ENCODE peak calls at places on chromosomes 5 and 9, in eight cellular contexts. A is neural progenitor cell, X is HepG2, T is GM23338, D is mammary epithelial cell, K is endothelial cell of umbilical vein, M is GM23248, H is fibroblast of lung. V is an unnamed sample.

GRCh38 chr5:134132372-134133212 is 18.1 kb downstream of the TCF7 start:
- DNase-seq in A (no peak), X (no peak), T (peak; percentile 83), D (no peak), K (no peak), M (no peak), H (no peak), V (no peak)

GRCh38 chr5:17187401-17187800 is 30.0 kb upstream of the BASP1 start:
- DNase-seq in A (no peak), X (no peak), T (no peak), D (peak; percentile 75), K (no peak), M (peak; percentile 51), H (peak; percentile 44), V (no peak)

GRCh38 chr5:152256580-152256979 is 148.5 kb downstream of the NMUR2 start:
- DNase-seq in A (no peak), X (no peak), T (no peak), D (no peak), K (no peak), M (no peak), H (no peak), V (no peak)

GRCh38 chr5:116237917-116238502 is 153.2 kb downstream of the COMMD10 start:
- DNase-seq in A (peak; percentile 4), X (no peak), T (peak; percentile 61), D (no peak), K (no peak), M (peak; percentile 9), H (no peak), V (no peak)

GRCh38 chr5:43007911-43008368 is 32.2 kb downstream of the ANXA2R start:
- DNase-seq in A (peak; percentile 85), X (peak; percentile 50), T (peak; percentile 88), D (peak; percentile 49), K (peak; percentile 88), M (peak; percentile 91), H (peak; percentile 85), V (peak; percentile 77)

GRCh38 chr5:133015466-133015865 is 10.9 kb downstream of the ZCCHC10 start:
- DNase-seq in A (no peak), X (no peak), T (no peak), D (no peak), K (no peak), M (peak; percentile 37), H (no peak), V (no peak)

GRCh38 chr5:91160751-91161285 is 222.3 kb downstream of the ARRDC3 start:
- DNase-seq in A (no peak), X (no peak), T (no peak), D (peak; percentile 55), K (no peak), M (peak; percentile 60), H (no peak), V (no peak)

GRCh38 chr5:159184858-159185381 is 24.4 kb downstream of the RNF145 start:
- DNase-seq in A (peak; percentile 40), X (no peak), T (no peak), D (peak; percentile 87), K (peak; percentile 19), M (peak; percentile 87), H (peak; percentile 59), V (no peak)

GRCh38 chr9:92609142-92609500 is 60.8 kb downstream of the IPPK start:
- DNase-seq in A (peak; percentile 87), X (no peak), T (peak; percentile 24), D (no peak), K (no peak), M (peak; percentile 62), H (no peak), V (no peak)

GRCh38 chr5:154756203-154756870 is 1.2 kb downstream of the LARP1 start:
- DNase-seq in A (peak; percentile 54), X (no peak), T (no peak), D (peak; percentile 31), K (peak; percentile 46), M (peak; percentile 65), H (no peak), V (no peak)

GRCh38 chr9:116550728-116551436 is 136.2 kb upstream of the TRIM32 start:
- DNase-seq in A (peak; percentile 16), X (no peak), T (peak; percentile 24), D (peak; percentile 48), K (no peak), M (peak; percentile 79), H (peak; percentile 83), V (no peak)

GRCh38 chr5:54186912-54187445 is 123.4 kb downstream of the ARL15 start:
- DNase-seq in A (peak; percentile 17), X (no peak), T (peak; percentile 24), D (no peak), K (no peak), M (peak; percentile 5), H (no peak), V (no peak)

GRCh38 chr9:110126986-110127864 is 80.7 kb downstream of the C9orf152 start:
- DNase-seq in A (peak; percentile 41), X (peak; percentile 86), T (peak; percentile 77), D (peak; percentile 43), K (peak; percentile 80), M (no peak), H (peak; percentile 97), V (no peak)

GRCh38 chr9:88198346-88198807 is 60.1 kb upstream of the SPATA31C2 start:
- DNase-seq in A (no peak), X (no peak), T (no peak), D (peak; percentile 28), K (no peak), M (peak; percentile 81), H (peak; percentile 44), V (peak; percentile 62)

GRCh38 chr5:168092786-168093185 is 198.7 kb upstream of the WWC1 start:
- DNase-seq in A (no peak), X (no peak), T (no peak), D (no peak), K (no peak), M (no peak), H (no peak), V (no peak)

GRCh38 chr9:91101598-91102168 is 260.0 kb downstream of the AUH start:
- DNase-seq in A (no peak), X (no peak), T (peak; percentile 23), D (no peak), K (no peak), M (no peak), H (no peak), V (no peak)

GRCh38 chr9:28720746-28721145 is 1147.5 kb upstream of the C9orf72 start:
- DNase-seq in A (no peak), X (no peak), T (no peak), D (peak; percentile 33), K (no peak), M (no peak), H (no peak), V (no peak)

GRCh38 chr9:99112750-99113417 is 8.0 kb downstream of the TGFBR1 start:
- DNase-seq in A (no peak), X (no peak), T (peak; percentile 40), D (no peak), K (no peak), M (no peak), H (no peak), V (no peak)

GRCh38 chr5:170223349-170223748 is 9.4 kb upstream of the C5orf58 start:
- DNase-seq in A (no peak), X (no peak), T (no peak), D (no peak), K (peak; percentile 53), M (no peak), H (no peak), V (no peak)

GRCh38 chr9:133950206-133950915 is 41.8 kb downstream of the VAV2 start:
- DNase-seq in A (no peak), X (no peak), T (no peak), D (no peak), K (no peak), M (peak; percentile 53), H (peak; percentile 70), V (no peak)
- H3K27ac ChIP-seq in A (no peak overlapping the region), X (no peak overlapping the region), T (no peak overlapping the region), D (no peak overlapping the region), K (no peak overlapping the region), M (no peak overlapping the region), H (no peak overlapping the region), V (no peak overlapping the region)

DNA sequence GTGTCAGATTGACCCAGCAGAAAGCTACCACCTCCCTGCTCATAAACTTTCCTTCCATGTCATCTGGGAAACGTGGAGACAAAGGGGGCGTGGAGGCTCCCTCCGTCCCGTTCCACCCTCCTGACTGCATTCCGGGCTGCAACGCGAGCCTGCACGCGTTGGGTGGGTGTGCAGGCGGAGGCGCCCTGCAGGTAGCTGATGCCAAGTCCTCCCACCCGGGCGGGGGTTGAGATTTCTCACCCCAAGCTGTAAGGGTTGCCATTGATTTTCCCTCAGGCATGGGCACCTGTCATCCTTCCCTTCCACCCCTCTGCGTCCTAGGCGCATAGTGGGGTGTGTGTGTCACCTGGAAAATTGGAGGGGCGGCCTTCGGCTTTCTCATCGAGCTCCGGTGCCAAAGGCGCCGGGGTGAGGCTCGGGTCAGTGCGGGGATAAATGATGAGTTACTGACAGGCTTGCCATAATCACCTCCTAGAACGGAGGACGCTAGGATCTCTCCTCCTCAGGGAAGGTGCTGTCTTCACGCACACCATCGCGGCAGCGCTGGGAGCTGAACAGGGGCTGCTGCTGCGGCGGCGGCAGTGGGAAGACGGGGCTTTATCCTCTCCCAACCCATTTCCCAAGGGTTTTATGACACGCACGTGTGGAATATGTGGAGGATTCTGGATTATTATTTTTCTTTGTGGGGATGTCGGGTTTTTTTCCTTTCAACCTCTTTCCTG is 934 bp downstream of the PLPPR1 start:
- DNase-seq in A (peak; percentile 53), X (no peak), T (peak; percentile 34), D (no peak), K (no peak), M (no peak), H (no peak), V (no peak)
- TF ChIP-seq EZH2 in A (peak; percentile 80), X (no peak), T (peak; percentile 72), D (no peak), K (no peak), M (no peak), H (no peak), V (no peak)

GRCh38 chr9:121589961-121590360 is 61.5 kb upstream of the DAB2IP start:
- DNase-seq in A (no peak), X (no peak), T (no peak), D (no peak), K (no peak), M (no peak), H (no peak), V (no peak)

GRCh38 chr9:121584421-121584820 is 67.0 kb upstream of the DAB2IP start:
- DNase-seq in A (no peak), X (no peak), T (no peak), D (no peak), K (no peak), M (no peak), H (no peak), V (no peak)

GRCh38 chr9:121593066-121593465 is 58.4 kb upstream of the DAB2IP start:
- DNase-seq in A (no peak), X (no peak), T (no peak), D (no peak), K (no peak), M (no peak), H (no peak), V (no peak)

GRCh38 chr9:121592265-121592664 is 59.2 kb upstream of the DAB2IP start:
- DNase-seq in A (no peak), X (no peak), T (no peak), D (no peak), K (no peak), M (no peak), H (no peak), V (no peak)

GRCh38 chr9:121587863-121588262 is 63.6 kb upstream of the DAB2IP start:
- DNase-seq in A (no peak), X (no peak), T (no peak), D (no peak), K (no peak), M (no peak), H (no peak), V (no peak)
- H3K27ac ChIP-seq in A (no peak overlapping the region), X (no peak overlapping the region), T (no peak overlapping the region), D (no peak overlapping the region), K (no peak overlapping the region), M (no peak overlapping the region), H (no peak overlapping the region), V (no peak overlapping the region)

GRCh38 chr5:135930949-135931295 is 23.9 kb downstream of the LECT2 start:
- DNase-seq in A (peak; percentile 48), X (no peak), T (peak; percentile 46), D (no peak), K (no peak), M (no peak), H (no peak), V (no peak)
- TF ChIP-seq EZH2 in A (peak; percentile 77), X (no peak), T (no peak), D (peak; percentile 4), K (no peak), M (no peak), H (no peak), V (no peak)

V was measured in PC-9.